ENCODE peak calls at places on chromosomes 7 and 10, in nine cellular contexts. M, F, A, T, Q, J, X, O and E are unnamed samples.

GRCh38 chr10:114061148-114061547 is 17.5 kb downstream of the ADRB1 start:
- DNase-seq in F (no peak), O (peak), J (no peak), T (no peak), X (no peak), M (no peak), A (no peak), Q (no peak), E (no peak)

GRCh38 chr7:70925411-70926115 is 206.4 kb upstream of the GALNT17 start:
- DNase-seq in T (no peak), O (no peak), A (peak), M (no peak), F (no peak), J (no peak), X (no peak), Q (no peak), E (no peak)

GRCh38 chr7:101234636-101235035 is 3.0 kb downstream of the CLDN15 start:
- DNase-seq in F (no peak), X (no peak), A (no peak), Q (no peak), J (no peak), O (no peak), T (no peak), M (no peak), E (no peak)

GRCh38 chr10:103630156-103630555 is 136.7 kb downstream of the NEURL1 start:
- DNase-seq in O (no peak), Q (no peak), A (no peak), J (no peak), T (no peak), M (no peak), X (no peak), F (no peak), E (no peak)

GRCh38 chr7:158646766-158647474 is 57.7 kb downstream of the NCAPG2 start:
- DNase-seq in O (peak), A (no peak), J (no peak), T (peak), F (no peak), X (no peak), Q (peak), M (no peak), E (peak)

GRCh38 chr7:108613147-108613948 is 43.7 kb downstream of the DNAJB9 start:
- DNase-seq in A (peak), O (peak), Q (peak), F (peak), X (peak), J (peak), T (peak), M (peak), E (peak)

GRCh38 chr10:132366499-132366898 is 30.5 kb upstream of the PWWP2B start:
- DNase-seq in F (no peak), Q (no peak), O (no peak), A (no peak), J (no peak), X (no peak), T (no peak), M (no peak), E (no peak)

GRCh38 chr10:96407560-96408069 is 48.8 kb upstream of the OPALIN start:
- DNase-seq in X (no peak), A (no peak), M (no peak), F (no peak), J (no peak), O (no peak), Q (no peak), T (no peak), E (no peak)

GRCh38 chr10:121841862-121842261 is 86.0 kb downstream of the ATE1 start:
- DNase-seq in O (no peak), Q (no peak), A (no peak), X (no peak), T (no peak), M (no peak), J (no peak), F (no peak), E (no peak)

GRCh38 chr7:111059826-111060225 is 31.1 kb upstream of the LRRN3 start:
- DNase-seq in J (no peak), Q (no peak), O (no peak), F (no peak), A (no peak), M (no peak), X (no peak), T (no peak), E (peak)

GRCh38 chr7:92527300-92528187 is 776 bp downstream of the PEX1 start:
- DNase-seq in O (peak), T (peak), J (peak), F (peak), X (peak), Q (peak), A (peak), M (peak), E (peak)

GRCh38 chr10:83212632-83213349 is 926.5 kb upstream of the GHITM start:
- DNase-seq in M (no peak), Q (no peak), X (no peak), J (peak), A (no peak), F (no peak), O (peak), T (no peak), E (peak)

GRCh38 chr10:76874151-76874550 is 763.5 kb downstream of the KCNMA1 start:
- DNase-seq in Q (peak), M (no peak), T (no peak), O (peak), A (no peak), X (peak), J (no peak), F (no peak), E (peak)

GRCh38 chr7:87499494-87499893 is 24.0 kb upstream of the ABCB4 start:
- DNase-seq in X (no peak), A (no peak), F (no peak), M (no peak), J (no peak), O (no peak), T (no peak), Q (no peak), E (no peak)

GRCh38 chr10:30639946-30640786 is 10.6 kb upstream of the LYZL2 start:
- DNase-seq in M (peak), J (peak), O (peak), T (peak), Q (peak), F (peak), A (peak), X (peak), E (peak)

GRCh38 chr7:5695709-5696345 is 85.6 kb downstream of the RNF216 start:
- DNase-seq in J (no peak), T (no peak), X (peak), M (no peak), A (no peak), Q (no peak), F (peak), O (no peak), E (peak)

GRCh38 chr7:66043681-66044497 is 31.7 kb upstream of the ASL start:
- DNase-seq in F (no peak), A (no peak), Q (peak), J (peak), M (no peak), O (no peak), X (peak), T (no peak), E (peak)

GRCh38 chr7:10116511-10116910 is 857.2 kb upstream of the PHF14 start:
- DNase-seq in O (no peak), T (no peak), Q (no peak), X (no peak), A (no peak), M (no peak), J (no peak), F (no peak), E (no peak)

GRCh38 chr7:10117815-10118214 is 855.9 kb upstream of the PHF14 start:
- DNase-seq in F (no peak), T (no peak), O (no peak), J (no peak), A (no peak), M (no peak), X (no peak), Q (no peak), E (no peak)

GRCh38 chr7:10122573-10123100 is 851.0 kb upstream of the PHF14 start:
- DNase-seq in X (peak), F (no peak), M (no peak), A (peak), Q (no peak), J (no peak), T (no peak), O (no peak), E (no peak)

DNA sequence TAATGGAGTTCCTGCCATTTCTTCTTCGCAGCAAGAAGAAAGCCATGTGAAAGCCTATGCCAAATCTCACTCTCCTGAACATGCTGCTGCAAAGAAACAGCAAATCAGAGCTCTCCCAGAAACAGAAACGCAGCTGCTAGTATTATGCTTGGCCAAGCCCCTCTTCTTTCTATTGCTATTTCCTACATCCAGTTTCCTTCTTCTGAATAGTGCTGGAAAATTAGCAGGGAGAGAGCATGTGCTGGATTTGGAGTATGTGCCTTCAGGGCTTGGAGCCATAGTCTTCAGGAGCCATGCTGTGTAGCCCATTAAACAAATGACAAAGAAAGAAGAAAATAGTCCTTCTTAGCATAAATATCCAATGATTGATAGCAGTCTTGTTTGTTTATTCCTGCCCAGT is 852.0 kb upstream of the PHF14 start:
- DNase-seq in F (no peak), O (no peak), A (peak), T (no peak), J (no peak), Q (no peak), X (no peak), M (no peak), E (no peak)
- H2AFZ ChIP-seq in F (no peak), O (no peak), A (peak), T (no peak), J (no peak), Q (no peak), X (no peak), M (no peak), E (no peak)

GRCh38 chr7:83072576-83073517 is 89.8 kb downstream of the PCLO start:
- DNase-seq in F (no peak), Q (no peak), T (peak), M (no peak), O (peak), X (peak), J (no peak), A (no peak), E (peak)

DNA sequence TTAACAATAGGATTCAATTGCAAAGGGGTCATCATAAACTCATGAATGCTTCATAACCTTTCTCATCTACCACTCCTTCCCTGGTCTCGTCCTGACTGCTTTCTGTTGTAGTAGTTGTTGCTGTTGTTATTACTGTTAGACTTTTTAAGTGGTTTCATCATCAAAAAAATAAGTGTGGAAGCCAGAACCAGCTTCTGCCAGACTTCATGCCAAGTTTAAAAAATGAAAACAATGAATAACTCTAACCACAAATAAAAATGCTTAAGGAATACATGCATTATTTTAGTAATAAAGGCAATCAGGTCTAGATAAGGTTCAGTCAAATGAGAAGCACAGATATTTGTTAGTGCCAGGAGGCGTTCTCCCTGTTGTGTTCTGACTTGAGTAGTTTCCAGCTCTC is 85.4 kb downstream of the PCLO start:
- DNase-seq in T (no peak), X (no peak), O (peak), J (peak), M (no peak), F (no peak), Q (no peak), A (no peak), E (no peak)
- H2AFZ ChIP-seq in T (no peak), X (no peak), O (peak), J (no peak), M (no peak), F (no peak), Q (no peak), A (no peak), E (no peak)

DNA sequence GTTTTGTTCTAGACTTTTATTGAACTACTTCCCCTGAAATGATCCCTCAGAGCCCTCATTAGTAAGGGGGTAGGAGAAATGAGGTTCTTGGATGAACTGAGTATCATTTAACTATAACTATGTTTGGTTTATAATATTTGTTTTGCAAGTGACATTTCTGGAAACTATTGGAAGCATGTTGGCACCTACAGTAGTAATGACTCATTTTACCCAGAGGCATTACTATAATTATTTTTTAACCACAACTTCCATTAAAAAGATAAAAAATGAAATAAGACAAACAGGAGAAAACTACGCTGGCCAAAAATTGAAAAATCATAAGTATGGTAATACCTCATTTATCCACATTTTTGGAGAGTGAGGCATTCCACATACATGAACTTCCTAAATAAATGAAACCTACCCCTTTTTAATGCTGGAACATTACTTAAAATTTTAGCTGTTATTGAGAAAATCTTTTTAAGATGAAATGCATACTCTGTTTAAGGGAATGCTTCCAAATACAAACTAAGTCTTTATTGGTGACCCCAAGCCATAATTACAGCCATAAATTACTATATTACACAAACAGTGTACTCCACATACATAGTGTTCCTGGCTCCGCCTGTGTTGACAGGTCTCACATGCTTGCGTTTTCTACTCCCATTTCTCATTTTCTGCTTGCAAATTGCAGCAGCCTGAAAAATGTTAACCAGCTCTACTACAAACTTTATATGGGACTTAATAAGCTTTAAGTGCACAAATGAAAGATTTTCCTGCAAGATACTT is 84.6 kb upstream of the CAPZA2 start:
- DNase-seq in J (peak), T (no peak), F (peak), Q (no peak), A (no peak), M (no peak), X (peak), O (peak), E (peak)
- H2AFZ ChIP-seq in J (no peak), T (no peak), F (no peak), Q (no peak), A (no peak), M (no peak), X (no peak), O (no peak), E (no peak)

DNA sequence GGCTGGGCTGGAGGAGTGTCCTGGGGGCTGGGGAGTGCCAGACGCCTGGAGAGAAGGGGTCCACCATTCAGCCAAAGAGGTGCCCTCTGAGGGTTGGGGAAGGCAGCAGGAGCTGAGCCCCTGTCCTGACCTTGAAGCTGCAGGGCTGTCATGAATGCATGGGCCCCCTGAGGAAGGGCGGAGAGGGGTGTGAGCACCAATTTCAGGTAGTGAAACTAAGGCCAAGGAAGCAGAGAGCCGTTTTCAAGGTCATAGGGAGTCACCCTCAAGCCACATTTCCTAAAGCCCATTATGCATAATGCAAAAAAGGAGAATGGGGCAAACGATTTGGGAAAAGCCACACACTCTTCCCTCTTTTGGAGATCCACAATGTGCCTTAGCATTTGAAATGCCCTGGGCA is 37.2 kb downstream of the FIGNL1 start:
- DNase-seq in Q (no peak), M (no peak), O (no peak), A (no peak), F (no peak), J (no peak), T (peak), X (no peak), E (no peak)
- H2AFZ ChIP-seq in Q (no peak), M (no peak), O (no peak), A (no peak), F (no peak), J (no peak), T (no peak), X (no peak), E (no peak)

GRCh38 chr10:57988964-57989363 is 278.7 kb downstream of the IPMK start:
- DNase-seq in J (no peak), Q (no peak), X (no peak), A (no peak), T (no peak), M (no peak), F (no peak), O (no peak), E (no peak)
- H2AFZ ChIP-seq in J (no peak), Q (no peak), X (no peak), A (no peak), T (no peak), M (no peak), F (no peak), O (no peak), E (no peak)

GRCh38 chr10:116371737-116372136 is 47.5 kb downstream of the CCDC172 start:
- DNase-seq in T (no peak), A (no peak), J (no peak), M (no peak), F (no peak), Q (no peak), O (no peak), X (peak), E (no peak)
- H2AFZ ChIP-seq in T (no peak), A (peak), J (peak), M (no peak), F (no peak), Q (no peak), O (peak), X (peak), E (no peak)

GRCh38 chr7:16293669-16294425 is 127.5 kb downstream of the CRPPA start:
- DNase-seq in F (no peak), M (no peak), O (peak), X (no peak), A (no peak), T (no peak), Q (no peak), J (no peak), E (peak)
- H2AFZ ChIP-seq in F (no peak), M (no peak), O (no peak), X (no peak), A (no peak), T (no peak), Q (no peak), J (no peak), E (no peak)

GRCh38 chr10:70578371-70578947 is 24.1 kb downstream of the PRF1 start:
- DNase-seq in T (peak), O (peak), M (peak), X (peak), Q (peak), F (peak), J (peak), A (no peak), E (peak)

GRCh38 chr10:70576803-70577517 is 25.6 kb downstream of the PRF1 start:
- DNase-seq in O (peak), A (no peak), J (peak), M (no peak), T (no peak), X (peak), F (peak), Q (no peak), E (peak)

GRCh38 chr10:70573599-70574506 is 28.7 kb downstream of the PRF1 start:
- DNase-seq in O (no peak), T (no peak), A (no peak), Q (no peak), J (no peak), X (no peak), F (no peak), M (no peak), E (no peak)

GRCh38 chr10:70575874-70576802 is 26.4 kb downstream of the PRF1 start:
- DNase-seq in O (peak), Q (peak), T (peak), M (peak), F (no peak), A (no peak), J (peak), X (peak), E (peak)

DNA sequence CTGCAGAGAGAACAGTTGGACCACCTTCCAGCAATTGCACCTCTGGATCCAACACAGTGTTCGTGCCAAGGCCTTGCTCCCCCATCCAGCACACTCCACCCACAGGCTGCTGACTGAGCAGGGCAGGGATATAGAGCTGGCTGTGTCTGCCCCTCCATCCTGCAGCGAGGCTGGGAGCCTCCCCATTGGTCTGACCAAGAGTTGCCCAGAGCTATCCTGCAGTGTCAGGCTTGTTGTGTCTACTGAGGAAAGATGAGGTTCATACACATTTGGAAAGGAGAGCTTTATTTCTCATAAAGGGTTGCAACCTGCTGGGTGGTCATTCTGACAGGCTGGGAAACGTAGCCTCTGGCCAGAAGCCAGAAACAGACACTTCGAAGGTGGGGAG is 27.1 kb downstream of the PRF1 start:
- DNase-seq in F (no peak), X (no peak), M (no peak), T (no peak), O (peak), A (no peak), J (peak), Q (no peak), E (peak)
- H2AFZ ChIP-seq in F (peak), X (no peak), M (no peak), T (peak), O (no peak), A (no peak), J (no peak), Q (peak), E (no peak)

DNA sequence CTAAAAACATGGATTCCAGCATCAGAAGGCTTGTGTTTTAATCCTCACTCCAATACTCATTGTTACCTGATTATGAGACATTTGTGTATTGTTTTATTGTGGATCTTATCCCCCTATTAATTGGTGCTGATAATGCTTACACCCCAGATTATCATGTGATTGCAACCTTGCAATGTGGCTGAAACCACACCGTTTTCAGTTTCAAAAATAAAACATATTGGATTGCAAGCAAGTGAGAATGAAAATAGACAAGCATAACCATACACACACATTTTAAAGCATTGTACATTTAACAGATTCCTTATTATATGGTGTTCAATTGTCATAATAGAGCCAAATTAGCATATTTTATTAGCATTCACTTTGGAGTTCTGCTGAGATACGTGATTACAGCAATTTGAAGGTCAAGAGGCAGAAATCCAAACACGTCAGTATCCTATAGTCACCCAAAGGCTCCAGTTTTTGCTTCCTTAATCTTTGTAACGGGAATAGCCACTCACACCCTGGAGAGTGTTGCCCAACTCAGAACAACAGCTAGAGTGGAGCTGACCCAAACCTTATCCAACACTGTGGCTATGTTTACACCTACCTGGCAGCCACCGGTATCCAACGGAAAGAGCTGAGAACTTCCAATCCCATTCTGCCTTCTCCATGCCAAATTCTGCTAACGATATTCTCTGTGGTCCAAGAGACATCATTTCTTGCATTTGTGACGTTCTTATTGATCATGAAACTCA is 317.1 kb upstream of the KLF6 start:
- DNase-seq in T (no peak), A (no peak), Q (no peak), J (no peak), X (no peak), M (no peak), O (no peak), F (no peak), E (no peak)
- H2AFZ ChIP-seq in T (no peak), A (no peak), Q (no peak), J (no peak), X (no peak), M (no peak), O (no peak), F (no peak), E (no peak)